ENCODE peak calls at places on chromosomes 4 and X, in four cellular contexts. One of them, this sample, is unnamed.

GRCh38 chr4:66565796-66566195 is 895.5 kb upstream of the EPHA5 start:
- DNase-seq in SK-N-SH: no peak
- DNase-seq in K562: no peak
- DNase-seq in WTC11: no peak
- DNase-seq in this sample: no peak

GRCh38 chr4:171203425-171203824 is 609.8 kb upstream of the GALNTL6 start:
- DNase-seq in SK-N-SH: no peak
- DNase-seq in K562: no peak
- DNase-seq in WTC11: no peak
- DNase-seq in this sample: no peak

GRCh38 chr4:28436191-28437080 is 1575.8 kb downstream of the STIM2 start:
- DNase-seq in SK-N-SH: no peak
- DNase-seq in K562: no peak
- DNase-seq in WTC11: no peak
- DNase-seq in this sample: no peak

GRCh38 chrX:25012793-25013592 is 2.8 kb downstream of the ARX start:
- DNase-seq in SK-N-SH: peak; percentile 48
- DNase-seq in K562: no peak
- DNase-seq in WTC11: peak; percentile 21
- DNase-seq in this sample: no peak

GRCh38 chr4:174714393-174715211 is 114.4 kb downstream of the GLRA3 start:
- DNase-seq in SK-N-SH: peak; percentile 60
- DNase-seq in K562: peak; percentile 74
- DNase-seq in WTC11: peak; percentile 53
- DNase-seq in this sample: no peak

GRCh38 chrX:65406532-65406931 is 128.1 kb downstream of the LAS1L start:
- DNase-seq in SK-N-SH: no peak
- DNase-seq in K562: no peak
- DNase-seq in WTC11: peak; percentile 29
- DNase-seq in this sample: no peak

GRCh38 chr4:7103031-7103598 is 35.3 kb upstream of the GRPEL1 start:
- DNase-seq in SK-N-SH: peak; percentile 98
- DNase-seq in K562: peak; percentile 99
- DNase-seq in WTC11: peak; percentile 87
- DNase-seq in this sample: peak; percentile 23

GRCh38 chr4:8919651-8920288 is 48.1 kb upstream of the HMX1 start:
- DNase-seq in SK-N-SH: no peak
- DNase-seq in K562: no peak
- DNase-seq in WTC11: no peak
- DNase-seq in this sample: no peak

GRCh38 chrX:134368140-134368539 is 91.8 kb upstream of the HPRT1 start:
- DNase-seq in SK-N-SH: no peak
- DNase-seq in K562: no peak
- DNase-seq in WTC11: no peak
- DNase-seq in this sample: no peak

GRCh38 chrX:9378980-9379696 is 85.7 kb upstream of the TBL1X start:
- DNase-seq in SK-N-SH: no peak
- DNase-seq in K562: no peak
- DNase-seq in WTC11: no peak
- DNase-seq in this sample: no peak

GRCh38 chr4:124427095-124427767 is 285.3 kb downstream of the ANKRD50 start:
- DNase-seq in SK-N-SH: no peak
- DNase-seq in K562: no peak
- DNase-seq in WTC11: no peak
- DNase-seq in this sample: no peak

GRCh38 chrX:73855546-73855945 is 292.5 kb downstream of the CHIC1 start:
- DNase-seq in SK-N-SH: peak; percentile 57
- DNase-seq in K562: peak; percentile 18
- DNase-seq in WTC11: peak; percentile 51
- DNase-seq in this sample: peak; percentile 31
- TF ChIP-seq USF1 in SK-N-SH: no peak
- TF ChIP-seq USF1 in K562: no peak
- TF ChIP-seq USF1 in WTC11: no peak
- TF ChIP-seq USF1 in this sample: no peak

GRCh38 chr4:185204238-185204910 is 574 bp upstream of the CFAP97 start:
- DNase-seq in SK-N-SH: no peak
- DNase-seq in K562: no peak
- DNase-seq in WTC11: no peak
- DNase-seq in this sample: no peak
- TF ChIP-seq USF1 in SK-N-SH: no peak
- TF ChIP-seq USF1 in K562: no peak
- TF ChIP-seq USF1 in WTC11: no peak
- TF ChIP-seq USF1 in this sample: no peak

DNA sequence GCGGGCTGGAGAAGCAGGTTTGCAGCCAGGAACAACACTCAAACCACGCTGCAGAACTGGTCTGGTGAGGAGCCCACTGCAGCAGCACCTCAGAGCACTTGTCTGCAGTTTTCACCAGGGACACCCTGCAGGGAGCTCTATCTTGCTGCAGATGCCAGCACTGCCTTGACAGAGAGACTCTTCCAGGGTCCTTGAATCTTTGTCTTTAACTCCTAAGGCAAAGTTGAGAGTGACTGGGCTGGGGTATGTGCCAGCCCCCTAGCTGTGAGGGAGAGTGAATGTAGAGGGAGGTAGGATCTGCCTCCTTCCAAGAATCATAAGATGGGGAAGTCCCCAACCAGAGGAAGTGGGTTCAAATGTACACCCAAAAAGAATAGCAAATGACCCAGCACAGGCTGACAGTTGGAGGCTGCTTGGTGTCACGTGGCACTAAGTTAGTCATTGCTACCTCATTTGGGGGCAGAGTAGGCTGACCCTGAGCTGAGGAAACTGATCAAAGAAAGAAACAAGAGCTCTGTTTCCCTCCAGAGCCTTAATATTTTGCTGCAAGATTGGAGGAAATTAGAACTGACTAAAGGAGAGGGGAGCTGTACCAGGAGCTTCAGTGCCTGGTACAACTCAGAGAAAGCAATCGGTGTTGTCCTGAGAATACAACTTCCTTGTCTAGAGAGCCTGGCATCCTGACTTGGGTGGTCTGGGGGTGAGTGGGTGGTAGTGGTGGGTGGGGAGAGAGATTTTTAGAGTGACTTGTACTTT is 28.2 kb upstream of the HUWE1 start:
- DNase-seq in SK-N-SH: no peak
- DNase-seq in K562: no peak
- DNase-seq in WTC11: peak; percentile 14
- DNase-seq in this sample: peak; percentile 89
- TF ChIP-seq USF1 in SK-N-SH: peak; percentile 52
- TF ChIP-seq USF1 in K562: no peak
- TF ChIP-seq USF1 in WTC11: no peak
- TF ChIP-seq USF1 in this sample: peak; percentile 81

GRCh38 chrX:78693547-78693946 is 34.4 kb upstream of the RTL3 start:
- DNase-seq in SK-N-SH: no peak
- DNase-seq in K562: no peak
- DNase-seq in WTC11: no peak
- DNase-seq in this sample: no peak
- TF ChIP-seq USF1 in SK-N-SH: no peak
- TF ChIP-seq USF1 in K562: no peak
- TF ChIP-seq USF1 in WTC11: no peak
- TF ChIP-seq USF1 in this sample: no peak

GRCh38 chr4:2071252-2071911 is 12.3 kb downstream of the NAT8L start:
- DNase-seq in SK-N-SH: no peak
- DNase-seq in K562: no peak
- DNase-seq in WTC11: peak; percentile 17
- DNase-seq in this sample: no peak
- TF ChIP-seq USF1 in SK-N-SH: no peak
- TF ChIP-seq USF1 in K562: no peak
- TF ChIP-seq USF1 in WTC11: no peak
- TF ChIP-seq USF1 in this sample: no peak

GRCh38 chr4:72218953-72219352 is 187.2 kb downstream of the NPFFR2 start:
- DNase-seq in SK-N-SH: no peak
- DNase-seq in K562: no peak
- DNase-seq in WTC11: no peak
- DNase-seq in this sample: no peak

GRCh38 chr4:72215198-72215597 is 183.4 kb downstream of the NPFFR2 start:
- DNase-seq in SK-N-SH: no peak
- DNase-seq in K562: no peak
- DNase-seq in WTC11: no peak
- DNase-seq in this sample: no peak

DNA sequence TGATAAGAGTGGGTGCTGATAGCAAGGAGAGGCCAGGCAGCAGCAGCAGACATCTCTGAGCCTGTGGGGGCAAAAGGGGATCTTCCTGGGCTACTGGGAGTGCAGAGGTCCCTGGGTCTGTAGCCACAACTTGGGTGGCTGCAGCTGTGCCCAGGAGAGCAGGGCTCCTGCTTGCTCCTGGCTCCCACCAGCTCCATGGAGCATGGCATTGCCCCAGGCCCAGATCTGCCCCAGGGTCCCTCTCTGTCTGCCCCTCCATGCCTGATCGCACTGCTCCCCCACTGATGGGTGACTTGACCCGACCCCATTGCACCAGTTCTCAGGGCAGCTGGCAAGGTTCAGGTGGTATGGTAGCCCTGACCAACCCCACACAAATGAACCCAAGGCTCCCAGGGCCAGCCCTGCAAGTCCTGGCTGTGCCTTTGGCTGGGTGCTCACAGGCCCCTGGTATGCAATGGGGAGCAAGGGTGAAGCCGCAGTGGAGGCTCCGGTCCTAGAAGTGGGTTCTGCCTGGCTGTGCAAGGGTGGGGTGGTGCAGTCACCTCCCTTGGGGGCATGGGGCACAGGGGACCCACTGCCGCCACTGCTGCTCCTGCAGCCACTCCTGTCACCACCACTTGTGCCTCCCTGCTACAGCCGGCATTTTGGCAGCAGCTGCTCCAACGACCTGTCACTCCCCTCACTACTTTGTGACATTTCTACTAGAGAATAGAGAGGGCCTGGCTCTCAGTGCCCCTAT is 184.9 kb downstream of the NPFFR2 start:
- DNase-seq in SK-N-SH: no peak
- DNase-seq in K562: no peak
- DNase-seq in WTC11: no peak
- DNase-seq in this sample: no peak
- TF ChIP-seq USF1 in SK-N-SH: no peak
- TF ChIP-seq USF1 in K562: no peak
- TF ChIP-seq USF1 in WTC11: no peak
- TF ChIP-seq USF1 in this sample: no peak

This sample was measured in GM12878.